ENCODE peak calls at places on chromosomes 2 and 18, in four cellular contexts. One of them, this sample, is unnamed.

GRCh38 chr2:132589966-132590365 is 80.0 kb downstream of the LYPD1 start:
- DNase-seq in K562: no peak
- DNase-seq in H1: no peak
- DNase-seq in SK-N-SH: no peak
- DNase-seq in this sample: no peak

GRCh38 chr18:74303936-74304335 is 11.7 kb upstream of the C18orf63 start:
- DNase-seq in K562: no peak
- DNase-seq in H1: no peak
- DNase-seq in SK-N-SH: no peak
- DNase-seq in this sample: no peak

GRCh38 chr2:9296559-9296958 is 89.9 kb downstream of the ASAP2 start:
- DNase-seq in K562: no peak
- DNase-seq in H1: no peak
- DNase-seq in SK-N-SH: no peak
- DNase-seq in this sample: no peak

GRCh38 chr2:223050900-223051299 is 1.1 kb upstream of the KCNE4 start:
- DNase-seq in K562: no peak
- DNase-seq in H1: no peak
- DNase-seq in SK-N-SH: no peak
- DNase-seq in this sample: no peak

GRCh38 chr2:69954069-69954468 is 7.4 kb downstream of the ASPRV1 start:
- DNase-seq in K562: no peak
- DNase-seq in H1: no peak
- DNase-seq in SK-N-SH: no peak
- DNase-seq in this sample: no peak

GRCh38 chr2:204454672-204455380 is 90.4 kb upstream of the PARD3B start:
- DNase-seq in K562: no peak
- DNase-seq in H1: no peak
- DNase-seq in SK-N-SH: no peak
- DNase-seq in this sample: no peak

GRCh38 chr2:128442891-128443302 is 124.2 kb upstream of the HS6ST1 start:
- DNase-seq in K562: no peak
- DNase-seq in H1: peak
- DNase-seq in SK-N-SH: no peak
- DNase-seq in this sample: peak

GRCh38 chr2:218398437-218399390 is 954 bp upstream of the CTDSP1 start:
- DNase-seq in K562: peak
- DNase-seq in H1: peak
- DNase-seq in SK-N-SH: peak
- DNase-seq in this sample: peak

GRCh38 chr2:70104231-70105111 is 17.2 kb downstream of the PCBP1 start:
- DNase-seq in K562: peak
- DNase-seq in H1: no peak
- DNase-seq in SK-N-SH: peak
- DNase-seq in this sample: no peak

GRCh38 chr2:230067990-230068657 is 600 bp downstream of the SLC16A14 start:
- DNase-seq in K562: no peak
- DNase-seq in H1: peak
- DNase-seq in SK-N-SH: peak
- DNase-seq in this sample: peak

GRCh38 chr2:189091253-189091652 is 88.3 kb downstream of the COL5A2 start:
- DNase-seq in K562: no peak
- DNase-seq in H1: no peak
- DNase-seq in SK-N-SH: no peak
- DNase-seq in this sample: no peak

GRCh38 chr2:26630669-26631360 is 10.4 kb downstream of the CIB4 start:
- DNase-seq in K562: no peak
- DNase-seq in H1: no peak
- DNase-seq in SK-N-SH: no peak
- DNase-seq in this sample: no peak

GRCh38 chr2:73746877-73747208 is 9.7 kb upstream of the TPRKB start:
- DNase-seq in K562: no peak
- DNase-seq in H1: no peak
- DNase-seq in SK-N-SH: no peak
- DNase-seq in this sample: no peak

GRCh38 chr2:218006741-218007140 is 3.9 kb upstream of the TNS1 start:
- DNase-seq in K562: no peak
- DNase-seq in H1: no peak
- DNase-seq in SK-N-SH: no peak
- DNase-seq in this sample: no peak

GRCh38 chr2:206790311-206790935 is 25.0 kb downstream of the FASTKD2 start:
- DNase-seq in K562: no peak
- DNase-seq in H1: no peak
- DNase-seq in SK-N-SH: no peak
- DNase-seq in this sample: no peak

GRCh38 chr18:57446322-57446721 is 11.1 kb downstream of the ONECUT2 start:
- DNase-seq in K562: peak
- DNase-seq in H1: peak
- DNase-seq in SK-N-SH: no peak
- DNase-seq in this sample: peak

GRCh38 chr2:222862068-222862914 is 1.5 kb downstream of the ACSL3 start:
- DNase-seq in K562: no peak
- DNase-seq in H1: no peak
- DNase-seq in SK-N-SH: peak
- DNase-seq in this sample: no peak

GRCh38 chr2:202237787-202238233 is 587 bp downstream of the SUMO1 start:
- DNase-seq in K562: peak
- DNase-seq in H1: no peak
- DNase-seq in SK-N-SH: peak
- DNase-seq in this sample: no peak

GRCh38 chr18:30175621-30176225 is 866.8 kb downstream of the DSC3 start:
- DNase-seq in K562: no peak
- DNase-seq in H1: no peak
- DNase-seq in SK-N-SH: no peak
- DNase-seq in this sample: no peak

GRCh38 chr2:27316655-27317412 is 6.1 kb downstream of the MPV17 start:
- DNase-seq in K562: no peak
- DNase-seq in H1: no peak
- DNase-seq in SK-N-SH: no peak
- DNase-seq in this sample: no peak

GRCh38 chr2:200040251-200040650 is 84.9 kb downstream of the MAIP1 start:
- DNase-seq in K562: no peak
- DNase-seq in H1: no peak
- DNase-seq in SK-N-SH: no peak
- DNase-seq in this sample: no peak

GRCh38 chr2:182980115-182980514 is 58.1 kb downstream of the NCKAP1 start:
- DNase-seq in K562: peak
- DNase-seq in H1: no peak
- DNase-seq in SK-N-SH: peak
- DNase-seq in this sample: no peak

GRCh38 chr2:110903548-110903947 is 171.2 kb downstream of the ACOXL start:
- DNase-seq in K562: no peak
- DNase-seq in H1: no peak
- DNase-seq in SK-N-SH: peak
- DNase-seq in this sample: no peak

GRCh38 chr2:196160101-196160500 is 11.3 kb downstream of the STK17B start:
- DNase-seq in K562: peak
- DNase-seq in H1: no peak
- DNase-seq in SK-N-SH: no peak
- DNase-seq in this sample: no peak

GRCh38 chr2:75986617-75987016 is 275.9 kb upstream of the GCFC2 start:
- DNase-seq in K562: no peak
- DNase-seq in H1: no peak
- DNase-seq in SK-N-SH: no peak
- DNase-seq in this sample: no peak

GRCh38 chr2:237383991-237384671 is 29.8 kb downstream of the COL6A3 start:
- DNase-seq in K562: no peak
- DNase-seq in H1: no peak
- DNase-seq in SK-N-SH: no peak
- DNase-seq in this sample: no peak

GRCh38 chr2:170509460-170510193 is 205.5 kb upstream of the SP5 start:
- DNase-seq in K562: no peak
- DNase-seq in H1: no peak
- DNase-seq in SK-N-SH: no peak
- DNase-seq in this sample: no peak

GRCh38 chr2:26555246-26556133 is 77.6 kb upstream of the OTOF start:
- DNase-seq in K562: peak
- DNase-seq in H1: no peak
- DNase-seq in SK-N-SH: no peak
- DNase-seq in this sample: no peak

GRCh38 chr18:25253136-25253535 is 98.8 kb downstream of the ZNF521 start:
- DNase-seq in K562: no peak
- DNase-seq in H1: no peak
- DNase-seq in SK-N-SH: no peak
- DNase-seq in this sample: no peak

DNA sequence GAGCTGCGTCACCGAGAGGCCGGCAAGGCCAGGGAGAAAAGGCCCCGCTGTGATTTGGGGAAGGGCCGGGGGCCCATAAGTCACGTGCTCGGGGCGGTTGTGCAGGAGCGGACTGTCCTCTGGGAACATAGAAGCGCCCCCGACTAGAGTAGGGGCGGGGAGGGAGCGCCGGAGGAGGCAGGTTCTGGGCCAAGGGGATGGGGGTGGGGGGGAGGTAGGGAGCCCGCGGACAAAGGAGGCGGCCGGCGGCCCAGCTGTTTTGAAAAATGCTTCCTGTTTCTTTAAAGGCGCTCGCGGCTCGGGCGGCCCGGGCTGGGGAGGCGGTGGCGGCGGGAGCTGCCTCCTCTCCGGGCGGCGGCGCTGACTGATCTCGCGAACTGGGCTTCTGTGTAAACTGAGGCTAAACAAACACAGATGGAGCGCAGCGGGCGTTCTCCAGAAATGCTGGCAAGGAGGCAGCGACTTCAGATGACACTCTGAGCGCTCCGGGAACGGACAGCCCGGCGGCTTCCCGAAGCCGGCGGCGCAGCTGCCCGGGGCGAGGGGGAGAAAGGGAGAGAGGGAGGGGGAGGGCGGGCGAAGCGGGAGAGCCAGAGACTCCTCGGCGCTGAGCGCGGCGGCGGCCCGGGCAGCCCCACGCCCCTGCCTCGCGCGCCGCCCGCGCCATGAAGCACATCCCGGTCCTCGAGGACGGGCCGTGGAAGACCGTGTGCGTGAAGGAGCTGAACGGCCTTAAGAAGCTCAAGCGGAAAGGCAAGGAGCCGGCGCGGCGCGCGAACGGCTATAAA is at the start of gene ATOH8:
- DNase-seq in K562: peak
- DNase-seq in H1: peak
- DNase-seq in SK-N-SH: peak
- DNase-seq in this sample: peak
- TF ChIP-seq TEAD4 in K562: no peak
- TF ChIP-seq TEAD4 in H1: no peak
- TF ChIP-seq TEAD4 in SK-N-SH: no peak
- TF ChIP-seq TEAD4 in this sample: no peak

GRCh38 chr18:51821610-51822009 is 518.4 kb upstream of the DCC start:
- DNase-seq in K562: no peak
- DNase-seq in H1: no peak
- DNase-seq in SK-N-SH: no peak
- DNase-seq in this sample: no peak
- TF ChIP-seq TEAD4 in K562: no peak
- TF ChIP-seq TEAD4 in H1: no peak
- TF ChIP-seq TEAD4 in SK-N-SH: no peak
- TF ChIP-seq TEAD4 in this sample: no peak

GRCh38 chr18:4264347-4264791 is 190.7 kb downstream of the DLGAP1 start:
- DNase-seq in K562: no peak
- DNase-seq in H1: no peak
- DNase-seq in SK-N-SH: no peak
- DNase-seq in this sample: no peak
- TF ChIP-seq TEAD4 in K562: no peak
- TF ChIP-seq TEAD4 in H1: no peak
- TF ChIP-seq TEAD4 in SK-N-SH: no peak
- TF ChIP-seq TEAD4 in this sample: no peak

DNA sequence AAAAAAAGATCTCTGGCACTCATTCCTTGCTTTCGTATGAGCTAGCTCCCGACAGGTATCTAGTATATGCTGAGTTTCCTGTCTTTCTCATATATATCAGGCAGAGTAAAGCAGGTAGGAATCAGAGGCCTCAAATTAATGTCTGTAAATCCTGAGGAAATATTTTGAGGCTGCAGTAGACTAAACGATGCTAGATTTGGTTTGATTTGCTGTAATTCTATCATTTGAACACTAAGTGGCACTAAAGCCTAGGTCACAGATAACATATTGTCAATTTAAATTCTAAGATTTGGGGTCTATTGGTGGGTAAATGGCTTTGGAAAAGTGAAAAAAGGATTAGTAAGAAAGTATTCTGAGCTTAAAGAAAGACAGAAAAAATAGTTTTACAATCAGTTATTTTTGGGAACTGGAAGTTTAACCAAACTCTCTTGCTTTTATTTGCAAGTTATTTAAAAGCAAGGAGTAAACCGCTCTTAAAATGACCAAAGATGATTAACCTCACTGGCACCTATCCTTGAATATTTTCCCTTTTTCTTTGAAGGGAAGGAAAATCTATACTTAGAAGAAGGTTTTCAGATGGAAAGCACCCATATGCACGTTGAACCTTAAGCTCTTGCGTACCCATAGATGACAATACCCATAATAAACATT is 37.6 kb upstream of the SLC4A10 start:
- DNase-seq in K562: peak
- DNase-seq in H1: no peak
- DNase-seq in SK-N-SH: peak
- DNase-seq in this sample: no peak
- TF ChIP-seq TEAD4 in K562: no peak
- TF ChIP-seq TEAD4 in H1: no peak
- TF ChIP-seq TEAD4 in SK-N-SH: no peak
- TF ChIP-seq TEAD4 in this sample: no peak

DNA sequence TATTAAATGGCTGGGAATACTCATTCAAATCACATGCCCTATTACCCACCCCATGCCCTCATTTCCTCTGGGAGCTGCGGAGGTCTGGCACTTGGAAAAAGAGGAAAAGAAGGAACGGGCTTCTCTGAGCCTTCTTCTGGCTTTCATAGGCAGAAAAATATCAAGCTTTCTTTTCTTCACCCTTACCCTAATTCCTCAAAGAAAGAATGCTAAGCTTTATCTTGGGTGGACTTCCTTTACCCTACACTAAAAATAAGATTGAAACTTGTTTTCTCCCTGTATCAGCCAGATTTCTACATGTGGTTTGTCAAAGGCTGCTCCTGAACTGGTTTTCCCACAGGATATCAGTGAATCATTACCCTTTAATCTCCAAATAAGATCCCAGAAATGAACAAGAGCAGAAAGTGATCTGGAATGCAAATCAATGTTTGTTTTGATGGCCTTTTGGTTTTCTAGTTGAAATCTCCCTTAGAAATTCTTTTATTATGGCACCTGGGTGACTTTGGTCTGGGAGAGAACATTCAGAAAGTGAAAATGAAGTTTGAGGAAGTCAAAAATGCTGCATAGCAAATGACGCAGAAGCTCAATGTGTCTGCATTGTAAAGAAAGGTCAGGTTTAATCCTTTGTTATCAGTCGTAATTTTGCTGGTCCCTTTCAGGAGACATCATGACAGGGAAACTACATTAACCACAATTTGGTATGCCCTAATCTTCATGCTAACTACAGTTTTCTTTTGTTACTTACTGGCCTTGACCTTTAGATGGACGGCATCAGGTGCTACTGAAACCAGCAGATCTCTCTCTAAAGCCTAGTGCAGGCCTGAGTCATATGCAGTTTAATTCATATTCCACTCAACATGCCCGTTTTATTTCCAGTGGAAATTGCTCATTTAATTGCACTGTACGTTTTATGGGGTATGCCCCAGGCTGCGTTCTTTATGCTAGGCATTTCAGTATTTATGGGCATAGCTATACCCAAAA is 46.6 kb upstream of the HNRNPA3 start:
- DNase-seq in K562: no peak
- DNase-seq in H1: no peak
- DNase-seq in SK-N-SH: no peak
- DNase-seq in this sample: no peak
- TF ChIP-seq TEAD4 in K562: peak
- TF ChIP-seq TEAD4 in H1: no peak
- TF ChIP-seq TEAD4 in SK-N-SH: no peak
- TF ChIP-seq TEAD4 in this sample: no peak

This sample was measured in WTC11.